ENCODE peak calls at places on chromosomes 1 and 21, in ten cellular contexts. U, H, P, M, G, R, N, B, T and F are unnamed samples.
A peak's percentile ranks its signal among the peaks of the same experiment; 100 is the strongest.

GRCh38 chr1:153371231-153371630 is 4.2 kb downstream of the S100A12 start:
- DNase-seq in U (no peak), H (no peak), P (no peak), M (no peak), G (no peak), R (no peak), N (no peak), B (no peak), T (no peak), F (peak; percentile 81)

GRCh38 chr1:161718559-161719324 is 2.6 kb upstream of the FCRLB start:
- DNase-seq in U (no peak), H (no peak), P (no peak), M (no peak), G (no peak), R (no peak), N (no peak), B (no peak), T (no peak), F (no peak)

GRCh38 chr1:50929376-50929958 is 30.6 kb downstream of the FAF1 start:
- DNase-seq in U (no peak), H (no peak), P (no peak), M (no peak), G (peak; percentile 16), R (no peak), N (no peak), B (peak; percentile 52), T (no peak), F (no peak)

GRCh38 chr1:77202746-77203145 is 16.5 kb downstream of the PIGK start:
- DNase-seq in U (no peak), H (no peak), P (no peak), M (no peak), G (no peak), R (no peak), N (no peak), B (no peak), T (no peak), F (no peak)

GRCh38 chr1:17594690-17595601 is 55.4 kb downstream of the ARHGEF10L start:
- DNase-seq in U (no peak), H (no peak), P (no peak), M (no peak), G (no peak), R (no peak), N (no peak), B (no peak), T (no peak), F (no peak)

GRCh38 chr1:203342192-203342940 is 8.6 kb downstream of the FMOD start:
- DNase-seq in U (peak; percentile 77), H (peak; percentile 77), P (peak; percentile 71), M (no peak), G (peak; percentile 31), R (no peak), N (no peak), B (peak; percentile 44), T (peak; percentile 74), F (no peak)

GRCh38 chr21:33670076-33670475 is 27.8 kb downstream of the ITSN1 start:
- DNase-seq in U (no peak), H (no peak), P (no peak), M (no peak), G (no peak), R (no peak), N (no peak), B (no peak), T (no peak), F (no peak)

GRCh38 chr21:41328660-41329300 is 12.2 kb downstream of the FAM3B start:
- DNase-seq in U (no peak), H (no peak), P (no peak), M (no peak), G (no peak), R (no peak), N (no peak), B (no peak), T (no peak), F (no peak)

GRCh38 chr1:206497774-206498173 is 9.6 kb upstream of the RASSF5 start:
- DNase-seq in U (no peak), H (no peak), P (no peak), M (no peak), G (no peak), R (no peak), N (no peak), B (no peak), T (no peak), F (no peak)

GRCh38 chr1:183551924-183552323 is 38.3 kb downstream of the NCF2 start:
- DNase-seq in U (no peak), H (no peak), P (no peak), M (no peak), G (no peak), R (no peak), N (no peak), B (no peak), T (no peak), F (no peak)

GRCh38 chr21:38985423-38986378 is 180.0 kb downstream of the ETS2 start:
- DNase-seq in U (peak; percentile 59), H (peak; percentile 91), P (peak; percentile 30), M (no peak), G (no peak), R (no peak), N (peak; percentile 91), B (no peak), T (no peak), F (peak; percentile 94)

GRCh38 chr21:38984982-38985422 is 179.3 kb downstream of the ETS2 start:
- DNase-seq in U (no peak), H (no peak), P (no peak), M (no peak), G (no peak), R (no peak), N (no peak), B (peak; percentile 80), T (no peak), F (no peak)

GRCh38 chr21:38988211-38989096 is 182.7 kb downstream of the ETS2 start:
- DNase-seq in U (no peak), H (peak; percentile 90), P (no peak), M (no peak), G (no peak), R (no peak), N (no peak), B (no peak), T (no peak), F (no peak)

GRCh38 chr21:38987551-38988210 is 182.0 kb downstream of the ETS2 start:
- DNase-seq in U (no peak), H (peak; percentile 81), P (no peak), M (no peak), G (no peak), R (no peak), N (no peak), B (no peak), T (no peak), F (no peak)

GRCh38 chr21:38986460-38987395 is 181.0 kb downstream of the ETS2 start:
- DNase-seq in U (no peak), H (no peak), P (no peak), M (no peak), G (no peak), R (no peak), N (no peak), B (no peak), T (no peak), F (no peak)
- H3K4me1 ChIP-seq in U (peaks cover 40% of the 10 kb centered on the region), H (peaks cover 77% of the 10 kb centered on the region), P (peaks cover 34% of the 10 kb centered on the region), M (peaks cover 7% of the 10 kb centered on the region), G (no peaks in the 10 kb centered on the region), R (peaks cover 10% of the 10 kb centered on the region), N (peaks cover 77% of the 10 kb centered on the region), B (peaks cover 29% of the 10 kb centered on the region), T (peaks cover 47% of the 10 kb centered on the region), F (peaks cover 75% of the 10 kb centered on the region)

GRCh38 chr1:232274236-232274855 is 355.6 kb downstream of the SIPA1L2 start:
- DNase-seq in U (no peak), H (no peak), P (no peak), M (no peak), G (no peak), R (no peak), N (no peak), B (no peak), T (no peak), F (no peak)

GRCh38 chr1:232278925-232279324 is 351.0 kb downstream of the SIPA1L2 start:
- DNase-seq in U (no peak), H (no peak), P (no peak), M (no peak), G (no peak), R (no peak), N (no peak), B (no peak), T (peak; percentile 17), F (no peak)

GRCh38 chr1:232274999-232275706 is 354.8 kb downstream of the SIPA1L2 start:
- DNase-seq in U (no peak), H (no peak), P (no peak), M (no peak), G (no peak), R (no peak), N (no peak), B (no peak), T (no peak), F (no peak)

GRCh38 chr1:232279909-232280308 is 350.0 kb downstream of the SIPA1L2 start:
- DNase-seq in U (no peak), H (no peak), P (no peak), M (no peak), G (no peak), R (no peak), N (no peak), B (no peak), T (no peak), F (no peak)

DNA sequence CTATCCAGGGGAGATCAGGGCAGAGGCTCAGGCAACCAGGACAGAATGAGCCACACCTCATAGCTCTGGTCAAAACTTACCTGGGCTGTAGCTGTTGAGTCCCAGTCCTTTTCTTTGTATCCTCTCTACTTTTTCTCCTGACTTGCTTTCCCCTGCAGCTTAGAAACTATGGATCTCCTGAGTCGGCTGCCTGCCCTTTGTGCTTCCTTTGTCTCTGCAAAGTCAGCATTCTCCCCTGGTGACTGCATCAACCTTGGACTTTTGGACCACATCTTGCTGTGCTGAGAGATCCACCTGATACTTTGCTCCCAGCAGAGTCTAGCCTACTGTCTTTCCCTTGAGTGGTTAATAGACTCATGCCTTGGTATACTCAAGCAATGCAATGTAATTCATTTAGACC is 353.3 kb downstream of the SIPA1L2 start:
- DNase-seq in U (no peak), H (no peak), P (no peak), M (no peak), G (no peak), R (no peak), N (no peak), B (no peak), T (no peak), F (no peak)
- TF ChIP-seq POLR2AphosphoS5 in U (no peak), H (no peak), P (no peak), M (no peak), G (no peak), R (no peak), N (no peak), B (no peak), T (no peak), F (no peak)

GRCh38 chr1:78333426-78334012 is 157.3 kb upstream of the PTGFR start:
- DNase-seq in U (no peak), H (no peak), P (no peak), M (no peak), G (peak; percentile 37), R (no peak), N (no peak), B (peak; percentile 25), T (no peak), F (no peak)
- TF ChIP-seq POLR2A in U (no peak), H (no peak), P (no peak), M (no peak), G (no peak), R (no peak), N (no peak), B (no peak), T (no peak), F (no peak)

DNA sequence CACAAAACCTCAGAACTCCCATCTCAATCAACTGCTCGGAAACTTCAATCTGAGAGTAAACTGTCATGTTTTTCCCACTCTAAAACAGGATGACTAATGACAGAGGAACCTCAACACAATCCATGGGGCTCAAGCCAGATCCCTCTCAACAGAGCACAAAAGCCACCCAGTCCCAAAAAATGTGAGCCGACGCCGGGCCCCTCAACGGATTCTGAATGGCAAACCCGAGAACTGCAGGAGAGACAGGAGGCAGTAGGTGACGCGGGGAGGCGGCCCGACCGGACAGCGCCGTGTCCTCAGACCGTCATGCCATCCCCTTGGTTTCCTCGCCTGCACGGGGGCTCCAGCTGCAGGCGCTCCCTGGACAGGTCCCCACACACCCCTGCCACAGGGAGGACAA is 53.4 kb downstream of the SSBP3 start:
- DNase-seq in U (no peak), H (no peak), P (no peak), M (no peak), G (no peak), R (no peak), N (no peak), B (no peak), T (peak; percentile 75), F (no peak)
- H3K4me1 ChIP-seq in U (peaks cover 6% of the 10 kb centered on the region), H (peaks cover 69% of the 10 kb centered on the region), P (peaks cover 71% of the 10 kb centered on the region), M (peaks cover 27% of the 10 kb centered on the region), G (no peaks in the 10 kb centered on the region), R (peaks cover 3% of the 10 kb centered on the region), N (peaks cover 20% of the 10 kb centered on the region), B (peaks cover 10% of the 10 kb centered on the region), T (peaks cover 26% of the 10 kb centered on the region), F (peaks cover 85% of the 10 kb centered on the region)